ENCODE peak calls at places on chromosomes 3 and 15, in six cellular contexts. K is ovary, M is A549, G is lung, Q is uterus, T is tibial artery. P is an unnamed sample. For H3K4me1, the result is how much of the 10 kb centered on the place peaks cover.

GRCh38 chr3:50190921-50191660 is at the start of gene GNAT1:
- DNase-seq in M (no peak), T (no peak), K (no peak), G (no peak), Q (no peak), P (no peak)

GRCh38 chr3:68964694-68965093 is 32.3 kb upstream of the TAFA4 start:
- DNase-seq in K (no peak), G (no peak), Q (no peak), T (no peak), M (no peak), P (no peak)

GRCh38 chr15:50628421-50628820 is 58.2 kb downstream of the TRPM7 start:
- DNase-seq in M (no peak), T (no peak), K (no peak), G (no peak), Q (no peak), P (no peak)

GRCh38 chr15:43299411-43299810 is 31.0 kb downstream of the LCMT2 start:
- DNase-seq in T (no peak), Q (no peak), M (no peak), K (no peak), G (no peak), P (no peak)

GRCh38 chr15:63600001-63600645 is 2.9 kb downstream of the FBXL22 start:
- DNase-seq in Q (no peak), T (peak), K (no peak), G (no peak), M (peak), P (no peak)

GRCh38 chr3:118412503-118412902 is 622.1 kb downstream of the IGSF11 start:
- DNase-seq in M (no peak), Q (no peak), T (no peak), K (no peak), G (no peak), P (no peak)

GRCh38 chr15:66780172-66780972 is 78.3 kb downstream of the SMAD6 start:
- DNase-seq in G (no peak), T (peak), K (no peak), Q (peak), M (peak), P (no peak)

GRCh38 chr15:76196286-76196948 is 114.9 kb downstream of the ETFA start:
- DNase-seq in G (no peak), T (peak), M (peak), K (peak), Q (peak), P (peak)

GRCh38 chr3:45035441-45036301 is 9.6 kb downstream of the CLEC3B start:
- DNase-seq in T (no peak), G (no peak), M (no peak), K (peak), Q (peak), P (peak)

GRCh38 chr15:100194955-100195354 is 146.8 kb downstream of the ADAMTS17 start:
- DNase-seq in M (no peak), G (no peak), T (no peak), K (no peak), Q (no peak), P (no peak)

GRCh38 chr15:45253330-45253729 is 1.3 kb downstream of the SLC28A2 start:
- DNase-seq in T (no peak), K (no peak), M (no peak), Q (no peak), G (no peak), P (no peak)

GRCh38 chr15:67228286-67228685 is 26.2 kb downstream of the AAGAB start:
- DNase-seq in Q (no peak), K (no peak), M (no peak), T (no peak), G (no peak), P (no peak)

GRCh38 chr3:43892061-43892460 is 201.3 kb downstream of the ABHD5 start:
- DNase-seq in Q (no peak), G (no peak), K (no peak), M (no peak), T (no peak), P (no peak)

GRCh38 chr15:97009036-97009555 is 678.6 kb downstream of the NR2F2 start:
- DNase-seq in G (no peak), M (no peak), K (no peak), Q (no peak), T (no peak), P (no peak)

GRCh38 chr15:58453931-58454793 is 22.4 kb downstream of the LIPC start:
- DNase-seq in T (peak), K (no peak), Q (no peak), G (no peak), M (no peak), P (no peak)

GRCh38 chr3:37330466-37330865 is 156.1 kb upstream of the LRRFIP2 start:
- DNase-seq in T (no peak), M (no peak), Q (no peak), G (no peak), K (no peak), P (no peak)

GRCh38 chr3:160159806-160160205 is 65.4 kb upstream of the C3orf80 start:
- DNase-seq in M (no peak), K (no peak), Q (no peak), G (no peak), T (no peak), P (no peak)

GRCh38 chr3:191198886-191199285 is at the start of gene OSTN:
- DNase-seq in Q (no peak), K (no peak), M (no peak), G (no peak), T (no peak), P (no peak)

GRCh38 chr3:179067839-179068238 is 3.8 kb downstream of the ZMAT3 start:
- DNase-seq in Q (no peak), G (no peak), T (no peak), M (no peak), K (no peak), P (no peak)

GRCh38 chr3:192207239-192207638 is 520.1 kb downstream of the FGF12 start:
- DNase-seq in M (no peak), K (no peak), G (no peak), T (no peak), Q (no peak), P (no peak)

GRCh38 chr3:159821148-159821547 is 167.5 kb upstream of the IL12A start:
- DNase-seq in K (no peak), Q (no peak), G (no peak), M (no peak), T (no peak), P (no peak)

GRCh38 chr3:37210230-37210629 is 35.8 kb upstream of the LRRFIP2 start:
- DNase-seq in G (no peak), Q (no peak), T (no peak), K (no peak), M (no peak), P (no peak)

GRCh38 chr15:71051539-71051938 is 63.7 kb upstream of the THSD4 start:
- DNase-seq in M (no peak), T (no peak), Q (no peak), K (no peak), G (no peak), P (no peak)
- H3K4me1 ChIP-seq in M (under half), T (under half), Q (under half), K (under half), G (under half), P (under half)

GRCh38 chr3:46092704-46093085 is 65.4 kb upstream of the XCR1 start:
- DNase-seq in Q (no peak), M (no peak), K (no peak), T (no peak), G (no peak), P (no peak)

GRCh38 chr3:46091046-46091445 is 63.8 kb upstream of the XCR1 start:
- DNase-seq in G (no peak), Q (no peak), K (no peak), M (no peak), T (no peak), P (no peak)

GRCh38 chr3:46090161-46090591 is 62.9 kb upstream of the XCR1 start:
- DNase-seq in K (no peak), T (no peak), M (no peak), G (no peak), Q (no peak), P (no peak)

GRCh38 chr3:46093327-46093932 is 66.1 kb upstream of the XCR1 start:
- DNase-seq in K (no peak), G (no peak), M (no peak), Q (no peak), T (no peak), P (no peak)

DNA sequence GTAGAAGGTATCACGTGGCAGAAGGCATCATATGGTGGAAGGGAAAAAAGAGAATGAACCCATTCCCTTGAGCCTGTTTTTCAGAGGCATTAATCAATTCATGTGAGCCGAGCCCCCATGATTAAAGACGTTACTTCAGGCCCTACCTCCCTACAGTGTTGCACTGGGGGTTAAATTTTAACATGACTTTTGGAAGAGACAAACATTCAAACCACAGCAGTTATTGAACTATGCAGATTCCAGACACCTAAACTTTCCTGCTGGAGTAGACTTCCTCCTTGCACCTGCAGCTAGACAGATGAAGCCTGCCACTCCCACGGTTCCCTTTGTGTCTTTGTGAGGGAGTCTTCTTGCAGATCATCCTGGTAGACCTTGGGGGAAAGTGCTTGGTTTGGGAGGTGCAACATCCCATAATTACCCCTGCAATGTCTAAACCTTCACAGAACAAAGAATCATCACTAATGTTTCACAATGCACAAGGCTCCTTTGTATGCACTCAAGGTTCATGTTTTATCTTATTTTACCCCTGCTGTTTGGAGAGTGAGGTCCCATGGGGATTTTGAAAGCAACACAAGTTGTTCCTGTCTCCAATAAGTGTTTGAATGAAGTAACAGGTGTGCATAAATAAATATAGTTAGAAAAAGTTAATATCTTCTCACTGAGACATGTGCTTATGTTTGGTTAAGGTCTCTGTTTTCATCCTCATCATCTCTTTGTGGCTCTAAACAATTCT is 64.9 kb upstream of the XCR1 start:
- DNase-seq in Q (no peak), G (no peak), T (no peak), K (no peak), M (no peak), P (no peak)
- H3K27ac ChIP-seq in Q (no peak), G (no peak), T (no peak), K (no peak), M (no peak), P (no peak)

GRCh38 chr3:112116777-112117186 is 16.3 kb downstream of the GCSAM start:
- DNase-seq in M (no peak), G (no peak), T (no peak), K (no peak), Q (no peak), P (no peak)

GRCh38 chr3:112117415-112117814 is 15.6 kb downstream of the GCSAM start:
- DNase-seq in K (no peak), T (no peak), Q (no peak), M (no peak), G (no peak), P (no peak)

GRCh38 chr3:112115161-112115739 is 17.8 kb downstream of the GCSAM start:
- DNase-seq in Q (no peak), T (no peak), G (no peak), K (no peak), M (no peak), P (no peak)

GRCh38 chr3:112115806-112116383 is 17.2 kb downstream of the GCSAM start:
- DNase-seq in T (no peak), G (no peak), M (no peak), Q (no peak), K (no peak), P (no peak)

GRCh38 chr3:112114558-112115160 is 18.4 kb downstream of the GCSAM start:
- DNase-seq in M (no peak), Q (no peak), K (no peak), T (no peak), G (no peak), P (no peak)
- H3K4me1 ChIP-seq in M (under half), Q (under half), K (under half), T (under half), G (under half), P (under half)

GRCh38 chr3:113277414-113277813 is 66.1 kb downstream of the BOC start:
- DNase-seq in G (no peak), K (no peak), Q (no peak), T (no peak), M (no peak), P (no peak)

GRCh38 chr3:113276581-113277080 is 65.3 kb downstream of the BOC start:
- DNase-seq in K (no peak), Q (peak), M (no peak), T (no peak), G (no peak), P (no peak)

GRCh38 chr3:113279686-113280085 is 68.3 kb downstream of the BOC start:
- DNase-seq in G (no peak), K (no peak), M (peak), T (no peak), Q (no peak), P (no peak)

GRCh38 chr3:113277886-113278598 is 66.7 kb downstream of the BOC start:
- DNase-seq in Q (peak), G (no peak), T (no peak), K (no peak), M (no peak), P (no peak)

GRCh38 chr3:113278599-113278955 is 67.2 kb downstream of the BOC start:
- DNase-seq in G (no peak), M (no peak), T (no peak), Q (no peak), K (no peak), P (no peak)
- H3K27ac ChIP-seq in G (no peak), M (no peak), T (no peak), Q (peak), K (no peak), P (no peak)

GRCh38 chr3:71066356-71066755 is 517.2 kb downstream of the FOXP1 start:
- DNase-seq in T (no peak), Q (peak), K (no peak), G (no peak), M (no peak), P (no peak)
- H3K4me1 ChIP-seq in T (under half), Q (under half), K (under half), G (under half), M (half or more), P (under half)

DNA sequence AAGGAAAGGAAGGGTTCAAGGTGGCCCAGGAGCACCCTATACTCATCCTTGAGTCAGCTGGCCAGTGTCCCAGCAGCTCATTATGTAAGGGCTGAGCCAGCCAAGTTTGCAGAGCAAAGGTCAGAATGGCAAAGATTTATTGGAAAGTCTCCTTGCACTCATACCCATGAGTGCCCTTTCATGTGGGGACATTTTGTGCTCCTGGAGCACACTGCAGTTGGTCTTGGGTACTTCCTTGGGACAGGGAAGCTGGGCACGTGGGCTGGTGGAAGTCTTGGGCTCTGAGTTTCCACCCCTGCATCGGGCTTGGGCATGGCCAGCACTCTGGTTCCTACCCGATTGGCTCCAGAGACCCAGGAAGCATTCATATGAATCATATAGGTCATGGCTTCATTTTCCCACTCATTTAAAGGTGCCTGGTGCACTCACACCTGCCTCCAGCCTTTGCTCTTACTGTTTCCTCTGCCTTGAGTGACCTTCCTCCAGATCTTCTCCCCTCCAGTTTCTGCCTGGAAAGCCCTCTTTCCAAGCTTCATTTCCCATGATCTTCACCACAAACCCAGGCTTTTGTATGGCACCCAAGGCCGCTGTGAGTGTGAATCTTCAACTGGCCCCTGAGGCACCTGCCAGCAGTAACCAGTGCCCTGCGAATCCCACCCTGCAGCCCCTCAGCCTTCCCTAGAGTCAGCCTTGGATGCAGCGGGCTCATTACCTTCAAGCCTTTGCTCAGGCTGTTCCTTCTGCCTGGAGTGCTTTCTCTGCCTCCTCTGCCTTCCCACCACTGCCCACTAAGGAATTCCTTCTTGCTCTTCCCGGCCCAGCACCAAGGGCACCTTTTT is 10.5 kb upstream of the PRKCD start:
- DNase-seq in M (peak), G (peak), Q (no peak), T (no peak), K (no peak), P (peak)
- H3K27ac ChIP-seq in M (peak), G (no peak), Q (no peak), T (no peak), K (no peak), P (no peak)

GRCh38 chr15:78947506-78947905 is 2.7 kb upstream of the CTSH start:
- DNase-seq in M (no peak), K (no peak), Q (no peak), T (no peak), G (no peak), P (no peak)

GRCh38 chr15:78950343-78950742 is 5.5 kb upstream of the CTSH start:
- DNase-seq in T (no peak), Q (no peak), M (no peak), G (no peak), K (no peak), P (no peak)

GRCh38 chr15:78951841-78952238 is 7.0 kb upstream of the CTSH start:
- DNase-seq in K (no peak), G (peak), Q (no peak), M (peak), T (no peak), P (no peak)

GRCh38 chr15:78950906-78951840 is 6.3 kb upstream of the CTSH start:
- DNase-seq in Q (no peak), M (peak), G (no peak), K (no peak), T (no peak), P (no peak)

DNA sequence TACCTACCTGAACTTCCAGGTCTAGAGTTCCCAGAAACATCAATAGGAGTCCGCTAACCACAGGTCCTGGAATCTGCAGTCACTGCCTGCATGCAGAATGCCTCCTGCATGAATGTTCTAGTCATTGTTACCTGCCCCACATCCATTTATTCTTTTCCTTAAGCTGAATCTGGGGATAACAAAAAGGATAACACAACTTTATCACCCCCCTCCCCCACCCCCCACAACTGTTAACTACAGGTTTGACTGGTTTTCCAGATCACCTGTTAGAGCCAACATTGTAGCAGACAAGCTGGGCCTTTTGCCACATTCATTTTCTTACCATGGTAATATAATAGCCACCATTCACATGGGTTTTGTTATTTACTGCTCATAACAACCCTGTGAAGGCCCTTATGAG is 4.6 kb upstream of the CTSH start:
- DNase-seq in G (no peak), M (no peak), K (no peak), Q (no peak), T (no peak), P (no peak)
- H3K4me1 ChIP-seq in G (under half), M (under half), K (under half), Q (under half), T (under half), P (under half)

DNA sequence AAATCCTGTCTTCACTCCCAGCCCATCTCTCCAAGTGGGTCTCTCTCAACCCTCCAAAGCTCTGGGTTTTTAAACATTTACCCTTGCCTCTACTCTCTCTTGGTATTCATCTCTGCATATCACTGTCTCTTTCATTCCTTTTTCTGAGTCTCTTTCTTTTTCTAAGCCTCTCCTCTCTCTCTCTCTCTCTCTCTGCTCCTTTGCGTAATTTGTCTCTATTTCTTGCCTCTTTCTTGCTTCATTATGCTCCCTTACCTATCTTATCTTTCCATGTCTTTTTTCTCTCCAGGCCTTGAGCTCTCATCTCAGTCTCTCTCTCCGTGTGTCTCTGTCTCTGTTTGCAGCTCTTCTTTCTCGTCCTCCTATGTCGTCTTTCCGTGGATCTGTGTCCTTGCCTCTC is 678 bp upstream of the SCAMP5 start:
- DNase-seq in G (no peak), M (no peak), Q (no peak), T (no peak), K (no peak), P (no peak)
- H3K27ac ChIP-seq in G (no peak), M (no peak), Q (no peak), T (no peak), K (no peak), P (no peak)

P was measured in psoas muscle.